ENCODE peak calls at places on chromosomes 16 and 17, in four cellular contexts. Y is CD4-positive, alpha-beta memory T cell; C is aorta; B is NT2/D1. M is an unnamed sample.
A peak's percentile ranks its signal among the peaks of the same experiment; 100 is the strongest.

GRCh38 chr16:2985893-2986355 is 5.7 kb upstream of the PKMYT1 start:
- DNase-seq in B (no peak), C (no peak), Y (no peak), M (no peak)

GRCh38 chr16:19281246-19281645 is 4.3 kb upstream of the CLEC19A start:
- DNase-seq in Y (no peak), C (no peak), B (no peak), M (no peak)

GRCh38 chr17:13833921-13834320 is 232.2 kb upstream of the HS3ST3A1 start:
- DNase-seq in C (no peak), B (no peak), Y (no peak), M (no peak)

GRCh38 chr16:85659805-85660511 is 28.8 kb downstream of the GINS2 start:
- DNase-seq in B (peak; percentile 57), Y (peak; percentile 44), C (peak; percentile 71), M (no peak)

GRCh38 chr17:46212634-46213435 is 19.6 kb upstream of the KANSL1 start:
- DNase-seq in B (no peak), C (no peak), Y (peak; percentile 80), M (no peak)

GRCh38 chr17:39923836-39924690 is 3.3 kb downstream of the ORMDL3 start:
- DNase-seq in C (peak; percentile 27), B (no peak), Y (no peak), M (no peak)

GRCh38 chr16:85398688-85399582 is 214.2 kb upstream of the GSE1 start:
- DNase-seq in B (no peak), Y (no peak), C (no peak), M (peak; percentile 53)

GRCh38 chr17:2850991-2851390 is 54.8 kb downstream of the RAP1GAP2 start:
- DNase-seq in B (no peak), C (no peak), Y (no peak), M (no peak)

GRCh38 chr17:44331249-44331760 is 6.7 kb upstream of the SLC25A39 start:
- DNase-seq in Y (peak; percentile 74), B (no peak), C (no peak), M (no peak)

GRCh38 chr16:74991593-74992403 is 6.9 kb upstream of the WDR59 start:
- DNase-seq in B (no peak), C (no peak), Y (no peak), M (no peak)

GRCh38 chr17:82402865-82403264 is 15.3 kb upstream of the HEXD start:
- DNase-seq in B (no peak), Y (no peak), C (no peak), M (no peak)

GRCh38 chr17:42288985-42289862 is 926 bp downstream of the STAT5A start:
- DNase-seq in C (peak; percentile 68), B (no peak), Y (peak; percentile 56), M (peak; percentile 55)

GRCh38 chr17:73343168-73343634 is 31.4 kb upstream of the CDC42EP4 start:
- DNase-seq in B (peak; percentile 80), Y (no peak), C (peak; percentile 84), M (peak; percentile 62)

GRCh38 chr16:75621170-75621477 is 2.0 kb downstream of the ADAT1 start:
- DNase-seq in Y (peak; percentile 25), C (no peak), B (no peak), M (no peak)

GRCh38 chr17:53979991-53980390 is 157.3 kb downstream of the KIF2B start:
- DNase-seq in Y (no peak), C (no peak), B (no peak), M (no peak)

GRCh38 chr17:79777166-79777843 is 643 bp upstream of the CBX2 start:
- DNase-seq in C (peak; percentile 69), B (peak; percentile 49), Y (no peak), M (peak; percentile 87)

GRCh38 chr16:15897386-15897785 is 9.0 kb upstream of the CEP20 start:
- DNase-seq in C (no peak), Y (no peak), B (no peak), M (no peak)

GRCh38 chr17:68379150-68379510 is 78.2 kb downstream of the WIPI1 start:
- DNase-seq in Y (no peak), C (no peak), B (no peak), M (no peak)

GRCh38 chr17:55735784-55736405 is 13.2 kb upstream of the TMEM100 start:
- DNase-seq in C (no peak), B (peak; percentile 27), Y (peak; percentile 25), M (no peak)

GRCh38 chr16:71249399-71249798 is 18.9 kb upstream of the HYDIN start:
- DNase-seq in B (no peak), Y (no peak), C (no peak), M (no peak)

GRCh38 chr17:33014751-33015150 is 23.1 kb downstream of the SPACA3 start:
- DNase-seq in B (no peak), Y (no peak), C (no peak), M (no peak)

GRCh38 chr16:72241930-72242329 is 70.0 kb upstream of the PMFBP1 start:
- DNase-seq in Y (no peak), B (peak; percentile 23), C (no peak), M (no peak)

GRCh38 chr17:57482657-57483056 is 226.3 kb downstream of the MSI2 start:
- DNase-seq in B (no peak), Y (no peak), C (peak; percentile 3), M (no peak)

GRCh38 chr17:57485566-57485865 is 229.2 kb downstream of the MSI2 start:
- DNase-seq in Y (no peak), B (no peak), C (no peak), M (no peak)

GRCh38 chr17:57484826-57485565 is 228.7 kb downstream of the MSI2 start:
- DNase-seq in C (no peak), B (no peak), Y (no peak), M (no peak)

GRCh38 chr17:57485916-57486315 is 229.6 kb downstream of the MSI2 start:
- DNase-seq in C (no peak), B (no peak), Y (no peak), M (no peak)

DNA sequence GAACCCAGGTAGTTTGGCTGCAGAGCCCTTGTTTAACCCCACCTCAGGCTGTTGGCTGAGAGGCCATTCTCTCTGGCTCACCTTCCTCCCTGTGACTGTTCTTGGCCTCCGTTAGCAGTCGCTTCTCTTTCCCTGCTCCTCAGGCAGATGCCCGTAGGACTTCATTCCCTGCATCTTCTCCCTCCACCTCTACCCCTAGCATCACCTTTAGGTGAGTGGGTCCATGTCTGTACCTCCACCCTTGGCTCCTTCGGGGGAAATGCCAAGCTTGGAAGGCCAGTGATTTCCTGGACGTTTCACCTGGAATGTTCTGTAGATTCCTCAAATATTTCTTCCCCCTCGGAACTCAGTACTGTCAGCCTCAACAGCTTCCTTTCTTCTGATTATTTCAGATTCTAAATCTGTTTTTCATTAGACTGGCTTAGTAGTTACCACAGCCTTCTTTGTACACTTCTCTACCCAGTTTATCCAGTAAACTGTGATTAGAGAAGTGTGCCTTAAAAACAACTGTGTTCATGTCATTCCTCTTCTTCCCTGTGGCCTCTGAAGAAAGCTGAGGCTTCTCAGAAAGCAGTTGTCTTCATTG is 227.9 kb downstream of the MSI2 start:
- DNase-seq in C (peak; percentile 7), B (no peak), Y (no peak), M (no peak)
- H3K4me1 ChIP-seq in C (peaks cover 11% of the 10 kb centered on the region), B (peaks cover 3% of the 10 kb centered on the region), Y (peaks cover 28% of the 10 kb centered on the region), M (no peaks in the 10 kb centered on the region)

DNA sequence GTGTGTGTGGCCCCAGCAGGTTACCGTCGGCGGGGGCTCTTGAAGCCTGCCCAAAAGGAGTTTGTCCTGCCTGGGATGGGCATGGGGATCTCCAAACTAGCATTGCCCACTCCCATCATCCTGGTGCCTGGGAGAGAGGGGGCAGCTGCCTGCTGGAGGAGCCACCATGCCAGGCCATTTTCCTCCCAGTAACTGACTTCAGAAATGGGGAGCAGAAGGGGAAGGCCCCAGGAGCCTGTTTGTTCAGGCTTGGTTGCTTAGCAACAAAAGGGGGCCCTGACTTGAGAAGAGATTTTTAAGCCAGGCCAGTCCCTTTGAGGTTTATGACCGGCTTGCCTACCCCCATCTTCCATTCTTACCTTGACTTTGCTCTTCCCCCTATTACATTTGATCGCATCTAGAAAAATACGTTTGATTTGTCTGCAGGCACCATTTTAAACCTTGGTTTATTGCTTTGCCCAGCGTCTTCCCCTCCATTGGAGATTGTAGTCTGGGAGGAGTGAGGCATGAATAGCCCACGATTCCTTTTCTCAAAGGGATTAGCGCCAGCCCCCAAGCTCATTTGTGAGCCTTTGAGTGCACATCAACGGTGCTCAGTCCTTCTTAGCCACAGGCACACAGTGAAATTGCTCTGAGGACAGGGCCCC is 217.5 kb downstream of the CCDC182 start:
- DNase-seq in Y (no peak), C (no peak), B (no peak), M (no peak)
- H3K4me1 ChIP-seq in Y (peaks cover 12% of the 10 kb centered on the region), C (peaks cover 5% of the 10 kb centered on the region), B (peaks cover 13% of the 10 kb centered on the region), M (peaks cover 5% of the 10 kb centered on the region)

GRCh38 chr17:63932721-63933120 is 590 bp upstream of the CD79B start:
- DNase-seq in Y (no peak), C (no peak), B (no peak), M (no peak)
- H3K4me1 ChIP-seq in Y (peaks cover 25% of the 10 kb centered on the region), C (no peaks in the 10 kb centered on the region), B (peaks cover 16% of the 10 kb centered on the region), M (peaks cover 19% of the 10 kb centered on the region)

GRCh38 chr16:56864910-56865309 is at the start of gene SLC12A3:
- DNase-seq in Y (no peak), C (no peak), B (no peak), M (no peak)
- H3K4me1 ChIP-seq in Y (peaks cover 44% of the 10 kb centered on the region), C (no peaks in the 10 kb centered on the region), B (peaks cover 22% of the 10 kb centered on the region), M (no peaks in the 10 kb centered on the region)